ENCODE peak calls at places on chromosomes 11 and 22, in eight cellular contexts. One of them, this sample, is unnamed.

GRCh38 chr11:1782831-1783724 is 19.4 kb upstream of the CTSD start:
- DNase-seq in caudate nucleus: no peak
- DNase-seq in amniotic stem cell: no peak
- DNase-seq in D341Med: no peak
- DNase-seq in activated CD8-positive, alpha-beta memory T cell treated with anti-CD3 and anti-CD28 coated beads for 24 hours: no peak
- DNase-seq in T-cell: no peak
- DNase-seq in KG1: no peak
- DNase-seq in NCI-H2081: no peak
- DNase-seq in this sample: no peak

GRCh38 chr11:18235394-18235926 is 1.1 kb downstream of the SAA4 start:
- DNase-seq in caudate nucleus: no peak
- DNase-seq in amniotic stem cell: no peak
- DNase-seq in D341Med: no peak
- DNase-seq in activated CD8-positive, alpha-beta memory T cell treated with anti-CD3 and anti-CD28 coated beads for 24 hours: no peak
- DNase-seq in T-cell: no peak
- DNase-seq in KG1: no peak
- DNase-seq in NCI-H2081: no peak
- DNase-seq in this sample: no peak

GRCh38 chr11:82790723-82791487 is 57.2 kb upstream of the FAM181B start:
- DNase-seq in caudate nucleus: no peak
- DNase-seq in amniotic stem cell: no peak
- DNase-seq in D341Med: no peak
- DNase-seq in activated CD8-positive, alpha-beta memory T cell treated with anti-CD3 and anti-CD28 coated beads for 24 hours: no peak
- DNase-seq in T-cell: no peak
- DNase-seq in KG1: no peak
- DNase-seq in NCI-H2081: no peak
- DNase-seq in this sample: no peak

GRCh38 chr11:65791719-65792213 is 4.9 kb downstream of the OVOL1 start:
- DNase-seq in caudate nucleus: no peak
- DNase-seq in amniotic stem cell: no peak
- DNase-seq in D341Med: no peak
- DNase-seq in activated CD8-positive, alpha-beta memory T cell treated with anti-CD3 and anti-CD28 coated beads for 24 hours: peak
- DNase-seq in T-cell: peak
- DNase-seq in KG1: no peak
- DNase-seq in NCI-H2081: peak
- DNase-seq in this sample: no peak

GRCh38 chr11:63961608-63962412 is 12.6 kb upstream of the COX8A start:
- DNase-seq in caudate nucleus: no peak
- DNase-seq in amniotic stem cell: no peak
- DNase-seq in D341Med: peak
- DNase-seq in activated CD8-positive, alpha-beta memory T cell treated with anti-CD3 and anti-CD28 coated beads for 24 hours: no peak
- DNase-seq in T-cell: peak
- DNase-seq in KG1: no peak
- DNase-seq in NCI-H2081: no peak
- DNase-seq in this sample: no peak

GRCh38 chr22:24975125-24975640 is 22.7 kb downstream of the KIAA1671 start:
- DNase-seq in caudate nucleus: no peak
- DNase-seq in amniotic stem cell: no peak
- DNase-seq in D341Med: no peak
- DNase-seq in activated CD8-positive, alpha-beta memory T cell treated with anti-CD3 and anti-CD28 coated beads for 24 hours: no peak
- DNase-seq in T-cell: no peak
- DNase-seq in KG1: no peak
- DNase-seq in NCI-H2081: no peak
- DNase-seq in this sample: no peak

GRCh38 chr11:12163181-12163841 is 52.9 kb downstream of the MICAL2 start:
- DNase-seq in caudate nucleus: no peak
- DNase-seq in amniotic stem cell: peak
- DNase-seq in D341Med: no peak
- DNase-seq in activated CD8-positive, alpha-beta memory T cell treated with anti-CD3 and anti-CD28 coated beads for 24 hours: no peak
- DNase-seq in T-cell: no peak
- DNase-seq in KG1: no peak
- DNase-seq in NCI-H2081: no peak
- DNase-seq in this sample: no peak

GRCh38 chr11:132423266-132423665 is 1052.9 kb downstream of the NTM start:
- DNase-seq in caudate nucleus: no peak
- DNase-seq in amniotic stem cell: no peak
- DNase-seq in D341Med: no peak
- DNase-seq in activated CD8-positive, alpha-beta memory T cell treated with anti-CD3 and anti-CD28 coated beads for 24 hours: no peak
- DNase-seq in T-cell: no peak
- DNase-seq in KG1: no peak
- DNase-seq in NCI-H2081: no peak
- DNase-seq in this sample: no peak

GRCh38 chr11:2089536-2090165 is 49.5 kb downstream of the IGF2 start:
- DNase-seq in caudate nucleus: no peak
- DNase-seq in amniotic stem cell: no peak
- DNase-seq in D341Med: peak
- DNase-seq in activated CD8-positive, alpha-beta memory T cell treated with anti-CD3 and anti-CD28 coated beads for 24 hours: peak
- DNase-seq in T-cell: no peak
- DNase-seq in KG1: no peak
- DNase-seq in NCI-H2081: no peak
- DNase-seq in this sample: peak

GRCh38 chr22:47597041-47597440 is 834.6 kb downstream of the TBC1D22A start:
- DNase-seq in caudate nucleus: no peak
- DNase-seq in amniotic stem cell: no peak
- DNase-seq in D341Med: no peak
- DNase-seq in activated CD8-positive, alpha-beta memory T cell treated with anti-CD3 and anti-CD28 coated beads for 24 hours: peak
- DNase-seq in T-cell: no peak
- DNase-seq in KG1: no peak
- DNase-seq in NCI-H2081: no peak
- DNase-seq in this sample: no peak

GRCh38 chr11:114340311-114341131 is 44.3 kb downstream of the NNMT start:
- DNase-seq in caudate nucleus: no peak
- DNase-seq in amniotic stem cell: peak
- DNase-seq in D341Med: peak
- DNase-seq in activated CD8-positive, alpha-beta memory T cell treated with anti-CD3 and anti-CD28 coated beads for 24 hours: peak
- DNase-seq in T-cell: peak
- DNase-seq in KG1: peak
- DNase-seq in NCI-H2081: peak
- DNase-seq in this sample: peak

GRCh38 chr11:29268733-29269132 is 748.1 kb downstream of the KCNA4 start:
- DNase-seq in caudate nucleus: no peak
- DNase-seq in amniotic stem cell: no peak
- DNase-seq in D341Med: peak
- DNase-seq in activated CD8-positive, alpha-beta memory T cell treated with anti-CD3 and anti-CD28 coated beads for 24 hours: no peak
- DNase-seq in T-cell: no peak
- DNase-seq in KG1: no peak
- DNase-seq in NCI-H2081: no peak
- DNase-seq in this sample: no peak

GRCh38 chr11:69292221-69292648 is 1.7 kb upstream of the MYEOV start:
- DNase-seq in caudate nucleus: no peak
- DNase-seq in amniotic stem cell: no peak
- DNase-seq in D341Med: no peak
- DNase-seq in activated CD8-positive, alpha-beta memory T cell treated with anti-CD3 and anti-CD28 coated beads for 24 hours: peak
- DNase-seq in T-cell: peak
- DNase-seq in KG1: peak
- DNase-seq in NCI-H2081: no peak
- DNase-seq in this sample: no peak

GRCh38 chr11:109795234-109795633 is 298.0 kb upstream of the ZC3H12C start:
- DNase-seq in caudate nucleus: no peak
- DNase-seq in amniotic stem cell: no peak
- DNase-seq in D341Med: no peak
- DNase-seq in activated CD8-positive, alpha-beta memory T cell treated with anti-CD3 and anti-CD28 coated beads for 24 hours: no peak
- DNase-seq in T-cell: no peak
- DNase-seq in KG1: no peak
- DNase-seq in NCI-H2081: no peak
- DNase-seq in this sample: no peak

GRCh38 chr11:13776134-13776815 is 107.8 kb downstream of the FAR1 start:
- DNase-seq in caudate nucleus: no peak
- DNase-seq in amniotic stem cell: no peak
- DNase-seq in D341Med: no peak
- DNase-seq in activated CD8-positive, alpha-beta memory T cell treated with anti-CD3 and anti-CD28 coated beads for 24 hours: no peak
- DNase-seq in T-cell: peak
- DNase-seq in KG1: no peak
- DNase-seq in NCI-H2081: peak
- DNase-seq in this sample: no peak

GRCh38 chr22:21582801-21583740 is 15.6 kb downstream of the UBE2L3 start:
- DNase-seq in caudate nucleus: no peak
- DNase-seq in amniotic stem cell: no peak
- DNase-seq in D341Med: peak
- DNase-seq in activated CD8-positive, alpha-beta memory T cell treated with anti-CD3 and anti-CD28 coated beads for 24 hours: no peak
- DNase-seq in T-cell: no peak
- DNase-seq in KG1: no peak
- DNase-seq in NCI-H2081: no peak
- DNase-seq in this sample: no peak

GRCh38 chr22:41048791-41049717 is 43.3 kb upstream of the EP300 start:
- DNase-seq in caudate nucleus: peak
- DNase-seq in amniotic stem cell: peak
- DNase-seq in D341Med: peak
- DNase-seq in activated CD8-positive, alpha-beta memory T cell treated with anti-CD3 and anti-CD28 coated beads for 24 hours: no peak
- DNase-seq in T-cell: no peak
- DNase-seq in KG1: no peak
- DNase-seq in NCI-H2081: no peak
- DNase-seq in this sample: peak

GRCh38 chr22:20783844-20784723 is 10.2 kb downstream of the SERPIND1 start:
- DNase-seq in caudate nucleus: no peak
- DNase-seq in amniotic stem cell: peak
- DNase-seq in D341Med: peak
- DNase-seq in activated CD8-positive, alpha-beta memory T cell treated with anti-CD3 and anti-CD28 coated beads for 24 hours: peak
- DNase-seq in T-cell: peak
- DNase-seq in KG1: no peak
- DNase-seq in NCI-H2081: no peak
- DNase-seq in this sample: no peak

GRCh38 chr11:77473801-77474508 is at the start of gene PAK1:
- DNase-seq in caudate nucleus: peak
- DNase-seq in amniotic stem cell: peak
- DNase-seq in D341Med: peak
- DNase-seq in activated CD8-positive, alpha-beta memory T cell treated with anti-CD3 and anti-CD28 coated beads for 24 hours: peak
- DNase-seq in T-cell: peak
- DNase-seq in KG1: peak
- DNase-seq in NCI-H2081: peak
- DNase-seq in this sample: peak

GRCh38 chr11:124078591-124078990 is 36.7 kb upstream of the VWA5A start:
- DNase-seq in caudate nucleus: no peak
- DNase-seq in amniotic stem cell: no peak
- DNase-seq in D341Med: no peak
- DNase-seq in activated CD8-positive, alpha-beta memory T cell treated with anti-CD3 and anti-CD28 coated beads for 24 hours: no peak
- DNase-seq in T-cell: no peak
- DNase-seq in KG1: no peak
- DNase-seq in NCI-H2081: no peak
- DNase-seq in this sample: no peak

GRCh38 chr22:37088750-37089408 is 20.6 kb downstream of the TMPRSS6 start:
- DNase-seq in caudate nucleus: no peak
- DNase-seq in amniotic stem cell: no peak
- DNase-seq in D341Med: no peak
- DNase-seq in activated CD8-positive, alpha-beta memory T cell treated with anti-CD3 and anti-CD28 coated beads for 24 hours: no peak
- DNase-seq in T-cell: no peak
- DNase-seq in KG1: no peak
- DNase-seq in NCI-H2081: no peak
- DNase-seq in this sample: no peak

GRCh38 chr11:31865606-31866300 is 54.6 kb upstream of the PAX6 start:
- DNase-seq in caudate nucleus: no peak
- DNase-seq in amniotic stem cell: no peak
- DNase-seq in D341Med: no peak
- DNase-seq in activated CD8-positive, alpha-beta memory T cell treated with anti-CD3 and anti-CD28 coated beads for 24 hours: no peak
- DNase-seq in T-cell: no peak
- DNase-seq in KG1: no peak
- DNase-seq in NCI-H2081: no peak
- DNase-seq in this sample: no peak

GRCh38 chr11:32071811-32072210 is 19.1 kb upstream of the RCN1 start:
- DNase-seq in caudate nucleus: no peak
- DNase-seq in amniotic stem cell: no peak
- DNase-seq in D341Med: no peak
- DNase-seq in activated CD8-positive, alpha-beta memory T cell treated with anti-CD3 and anti-CD28 coated beads for 24 hours: no peak
- DNase-seq in T-cell: no peak
- DNase-seq in KG1: no peak
- DNase-seq in NCI-H2081: no peak
- DNase-seq in this sample: no peak